ENCODE peak calls at places on chromosomes 12 and 14, in eight cellular contexts. Z, D, G, N, C, X, B and K are unnamed samples.

GRCh38 chr12:62722971-62723680 is 211.8 kb downstream of the PPM1H start:
- DNase-seq in C (no peak), D (no peak), X (no peak), G (no peak), B (no peak), N (no peak), Z (no peak), K (no peak)

GRCh38 chr14:96978525-96979272 is 181.5 kb downstream of the VRK1 start:
- DNase-seq in B (no peak), C (no peak), D (no peak), N (no peak), Z (no peak), G (no peak), X (no peak), K (no peak)

GRCh38 chr14:89252887-89253532 is 164.0 kb downstream of the FOXN3 start:
- DNase-seq in C (no peak), Z (no peak), X (no peak), B (no peak), D (peak), N (no peak), G (no peak), K (no peak)

GRCh38 chr12:80892597-80893445 is 44.9 kb downstream of the LIN7A start:
- DNase-seq in X (peak), C (no peak), D (no peak), Z (no peak), B (no peak), G (no peak), N (no peak), K (peak)

GRCh38 chr12:98736352-98737326 is 91.5 kb downstream of the APAF1 start:
- DNase-seq in C (no peak), B (no peak), Z (no peak), N (no peak), D (no peak), G (peak), X (no peak), K (no peak)

GRCh38 chr12:71780207-71780822 is 25.7 kb downstream of the RAB21 start:
- DNase-seq in G (peak), Z (no peak), C (peak), X (no peak), N (peak), D (no peak), B (peak), K (no peak)

GRCh38 chr12:63420206-63420644 is 248.1 kb downstream of the DPY19L2 start:
- DNase-seq in C (peak), Z (no peak), X (peak), B (peak), D (no peak), N (peak), G (peak), K (no peak)

GRCh38 chr14:72904840-72905561 is 11.1 kb upstream of the DPF3 start:
- DNase-seq in C (peak), Z (peak), N (peak), B (peak), X (no peak), D (peak), G (peak), K (no peak)

GRCh38 chr12:117025481-117026151 is 73.6 kb downstream of the TESC start:
- DNase-seq in D (peak), C (peak), G (peak), X (peak), B (peak), N (peak), Z (peak), K (no peak)

GRCh38 chr12:110279976-110280783 is 867 bp upstream of the ATP2A2 start:
- DNase-seq in N (no peak), B (peak), X (no peak), D (peak), G (peak), C (peak), Z (no peak), K (no peak)

GRCh38 chr12:30694412-30694955 is 1.2 kb downstream of the IPO8 start:
- DNase-seq in G (peak), C (no peak), B (no peak), Z (no peak), X (no peak), D (no peak), N (no peak), K (no peak)

GRCh38 chr14:85444685-85445084 is 85.3 kb upstream of the FLRT2 start:
- DNase-seq in D (no peak), N (peak), X (peak), G (peak), B (no peak), C (no peak), Z (no peak), K (peak)

GRCh38 chr12:53453953-53454640 is 2.2 kb downstream of the PCBP2 start:
- DNase-seq in N (no peak), X (no peak), C (no peak), G (no peak), B (no peak), D (no peak), Z (no peak), K (no peak)

GRCh38 chr12:13125996-13126395 is 22.5 kb upstream of the GSG1 start:
- DNase-seq in X (no peak), N (no peak), D (no peak), B (no peak), Z (no peak), G (no peak), C (no peak), K (no peak)

GRCh38 chr14:19947413-19948090 is 16.8 kb downstream of the OR4K1 start:
- DNase-seq in X (no peak), D (no peak), N (no peak), G (no peak), C (no peak), B (no peak), Z (no peak), K (no peak)

GRCh38 chr12:116473416-116473815 is 85.8 kb upstream of the MAP1LC3B2 start:
- DNase-seq in B (no peak), X (no peak), G (no peak), C (no peak), Z (no peak), N (no peak), D (no peak), K (no peak)

GRCh38 chr12:74393265-74393664 is 144.4 kb upstream of the ATXN7L3B start:
- DNase-seq in C (no peak), G (no peak), X (no peak), D (no peak), B (no peak), N (no peak), Z (no peak), K (no peak)

GRCh38 chr12:42504049-42504448 is 85.5 kb downstream of the PRICKLE1 start:
- DNase-seq in X (no peak), G (peak), Z (no peak), B (no peak), C (no peak), D (no peak), N (no peak), K (peak)

GRCh38 chr12:6230321-6231110 is 30.3 kb downstream of the CD9 start:
- DNase-seq in N (peak), B (no peak), X (no peak), Z (peak), G (peak), C (peak), D (peak), K (no peak)

GRCh38 chr12:1972856-1973317 is 31.4 kb downstream of the DCP1B start:
- DNase-seq in Z (peak), D (no peak), B (no peak), C (no peak), G (peak), N (no peak), X (no peak), K (no peak)

GRCh38 chr14:24911324-24912095 is 138.4 kb downstream of the STXBP6 start:
- DNase-seq in X (peak), N (no peak), D (no peak), G (peak), Z (no peak), C (no peak), B (no peak), K (peak)

DNA sequence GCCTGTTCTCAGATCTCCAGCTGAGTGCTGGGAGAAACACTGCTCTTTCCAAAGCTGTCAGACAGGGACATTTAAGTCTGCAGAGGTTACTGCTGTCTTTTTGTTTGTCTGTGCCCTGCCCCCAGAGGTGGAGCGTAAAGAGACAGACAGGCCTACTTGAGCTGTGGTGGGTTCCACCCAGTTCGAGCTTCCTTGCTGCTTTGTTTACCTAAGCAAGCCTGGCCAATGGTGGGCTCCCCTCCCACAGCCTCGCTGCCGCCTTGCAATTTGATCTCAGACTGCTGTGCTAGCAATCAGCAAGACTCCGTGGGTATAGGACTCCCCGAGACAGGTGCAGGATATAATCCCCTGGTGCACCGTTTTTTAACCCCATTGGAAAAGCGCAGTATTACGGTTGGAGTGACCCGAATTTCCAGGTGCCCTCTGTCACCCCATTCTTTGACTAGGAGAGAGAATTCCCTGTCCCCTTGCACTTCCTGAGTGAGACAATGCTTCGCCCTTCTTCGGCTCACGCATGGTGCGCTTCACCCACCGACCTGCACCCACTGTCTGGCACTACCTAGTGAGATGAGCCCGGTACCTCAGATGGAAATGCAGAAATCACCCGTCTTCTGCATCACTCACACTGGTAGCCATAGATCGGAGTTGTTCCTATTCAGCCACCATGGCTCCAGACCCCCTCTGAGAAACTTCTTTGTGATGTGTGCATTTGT is 650.3 kb upstream of the ALG10B start:
- DNase-seq in N (no peak), G (no peak), C (peak), Z (no peak), B (no peak), X (no peak), D (no peak), K (no peak)
- H3K4me3 ChIP-seq in N (no peak), G (no peak), C (no peak), Z (no peak), B (no peak), X (no peak), D (no peak), K (no peak)

GRCh38 chr12:104465379-104465778 is 8.6 kb downstream of the CHST11 start:
- DNase-seq in B (no peak), N (peak), X (no peak), G (no peak), C (no peak), D (no peak), Z (no peak), K (no peak)
- H3K4me3 ChIP-seq in B (no peak), N (peak), X (no peak), G (no peak), C (no peak), D (no peak), Z (no peak), K (no peak)

GRCh38 chr14:64501326-64502171 is 2.1 kb downstream of the ZBTB25 start:
- DNase-seq in B (no peak), X (no peak), N (peak), C (peak), Z (peak), G (peak), D (peak), K (no peak)
- H3K4me3 ChIP-seq in B (peak), X (peak), N (peak), C (no peak), Z (peak), G (peak), D (peak), K (no peak)

GRCh38 chr14:77985235-77985634 is 184.9 kb upstream of the NRXN3 start:
- DNase-seq in B (no peak), C (no peak), N (peak), Z (no peak), D (no peak), X (no peak), G (no peak), K (no peak)
- H3K4me3 ChIP-seq in B (no peak), C (no peak), N (no peak), Z (no peak), D (no peak), X (no peak), G (no peak), K (no peak)

GRCh38 chr12:79842630-79843029 is 92.3 kb downstream of the PPP1R12A start:
- DNase-seq in Z (no peak), G (no peak), D (no peak), C (no peak), N (no peak), X (no peak), B (no peak), K (peak)

GRCh38 chr12:79848321-79848720 is 86.6 kb downstream of the PPP1R12A start:
- DNase-seq in G (peak), X (peak), C (no peak), D (no peak), B (no peak), Z (no peak), N (no peak), K (no peak)

GRCh38 chr12:79844693-79845092 is 90.2 kb downstream of the PPP1R12A start:
- DNase-seq in D (no peak), C (no peak), B (peak), X (peak), N (no peak), G (peak), Z (no peak), K (peak)

GRCh38 chr12:79850610-79851299 is 84.1 kb downstream of the PPP1R12A start:
- DNase-seq in N (no peak), Z (no peak), G (no peak), B (no peak), C (no peak), X (no peak), D (no peak), K (no peak)

GRCh38 chr12:79847417-79847816 is 87.5 kb downstream of the PPP1R12A start:
- DNase-seq in C (no peak), Z (no peak), G (no peak), B (no peak), X (no peak), N (no peak), D (no peak), K (no peak)
- H3K4me3 ChIP-seq in C (no peak), Z (no peak), G (no peak), B (no peak), X (no peak), N (no peak), D (no peak), K (no peak)

GRCh38 chr12:89347325-89347829 is 4.9 kb downstream of the DUSP6 start:
- DNase-seq in D (no peak), C (no peak), N (no peak), Z (no peak), X (no peak), G (no peak), B (no peak), K (no peak)

GRCh38 chr12:89350260-89350659 is 2.0 kb downstream of the DUSP6 start:
- DNase-seq in X (no peak), C (no peak), N (no peak), B (no peak), D (no peak), G (no peak), Z (no peak), K (no peak)

GRCh38 chr12:89349814-89350213 is 2.5 kb downstream of the DUSP6 start:
- DNase-seq in N (peak), G (no peak), C (no peak), B (no peak), Z (no peak), D (peak), X (no peak), K (no peak)

GRCh38 chr12:89350661-89351488 is 1.4 kb downstream of the DUSP6 start:
- DNase-seq in B (no peak), D (peak), G (peak), X (no peak), Z (no peak), N (peak), C (peak), K (no peak)

GRCh38 chr12:89348894-89349669 is 3.2 kb downstream of the DUSP6 start:
- DNase-seq in C (no peak), N (peak), X (no peak), Z (no peak), B (no peak), D (no peak), G (no peak), K (no peak)
- H3K4me3 ChIP-seq in C (no peak), N (peak), X (peak), Z (no peak), B (no peak), D (peak), G (no peak), K (peak)

GRCh38 chr12:84911331-84912190 is 1.0 kb downstream of the SLC6A15 start:
- DNase-seq in D (no peak), G (peak), X (peak), N (no peak), Z (peak), B (peak), C (peak), K (peak)
- H3K4me3 ChIP-seq in D (peak), G (peak), X (peak), N (no peak), Z (peak), B (peak), C (no peak), K (peak)